ENCODE peak calls at places on chromosome 13, in six cellular contexts. C is A549, L is GM12878, O is K562, S is HepG2, Z is endothelial cell of umbilical vein. U is an unnamed sample.

GRCh38 chr13:67238277-67238859 is 8.2 kb upstream of the PCDH9 start:
- DNase-seq in C (no peak), L (no peak), S (peak), Z (peak), O (peak), U (peak)

GRCh38 chr13:97319088-97319487 is 97.0 kb downstream of the MBNL2 start:
- DNase-seq in Z (no peak), C (no peak), O (no peak), L (no peak), S (no peak), U (no peak)

GRCh38 chr13:88544836-88545235 is 873.7 kb downstream of the SLITRK5 start:
- DNase-seq in O (no peak), C (no peak), L (no peak), S (no peak), Z (no peak), U (no peak)

GRCh38 chr13:42318570-42318969 is 46.6 kb downstream of the AKAP11 start:
- DNase-seq in Z (no peak), L (no peak), C (no peak), S (no peak), O (no peak), U (no peak)

GRCh38 chr13:76023644-76024043 is 387.5 kb downstream of the LMO7 start:
- DNase-seq in L (no peak), O (no peak), S (no peak), Z (no peak), C (no peak), U (no peak)

GRCh38 chr13:23160241-23161175 is 20.3 kb upstream of the SGCG start:
- DNase-seq in O (no peak), S (no peak), C (no peak), L (no peak), Z (no peak), U (peak)

GRCh38 chr13:36124236-36124822 is 6.9 kb downstream of the DCLK1 start:
- DNase-seq in C (no peak), Z (peak), O (no peak), L (no peak), S (no peak), U (no peak)

GRCh38 chr13:51148223-51148951 is 37.3 kb upstream of the C13orf42 start:
- DNase-seq in S (no peak), C (no peak), L (no peak), O (no peak), Z (peak), U (no peak)

GRCh38 chr13:73902296-73902695 is 231.9 kb downstream of the KLF12 start:
- DNase-seq in Z (peak), L (no peak), O (no peak), C (no peak), S (no peak), U (no peak)

GRCh38 chr13:74070065-74070464 is 64.1 kb downstream of the KLF12 start:
- DNase-seq in O (no peak), C (no peak), S (no peak), Z (no peak), L (peak), U (no peak)

GRCh38 chr13:51276684-51277083 is 54.5 kb downstream of the FAM124A start:
- DNase-seq in C (no peak), S (no peak), L (no peak), Z (peak), O (no peak), U (no peak)

GRCh38 chr13:46648166-46648607 is 95.2 kb downstream of the LRCH1 start:
- DNase-seq in Z (no peak), L (no peak), S (peak), C (peak), O (peak), U (peak)

GRCh38 chr13:106471957-106472543 is 63.4 kb downstream of the EFNB2 start:
- DNase-seq in Z (peak), C (peak), S (peak), L (no peak), O (peak), U (no peak)

GRCh38 chr13:101202590-101202989 is 213.7 kb downstream of the NALCN start:
- DNase-seq in S (no peak), C (peak), L (no peak), O (no peak), Z (no peak), U (no peak)

GRCh38 chr13:28181413-28181812 is 43.1 kb downstream of the PAN3 start:
- DNase-seq in S (no peak), C (no peak), Z (peak), L (no peak), O (no peak), U (no peak)

GRCh38 chr13:27354379-27354778 is 70.0 kb upstream of the GTF3A start:
- DNase-seq in L (no peak), S (no peak), C (no peak), O (no peak), Z (no peak), U (no peak)

GRCh38 chr13:48542581-48543341 is 9.9 kb upstream of the RCBTB2 start:
- DNase-seq in O (no peak), C (no peak), S (peak), Z (peak), L (no peak), U (peak)

GRCh38 chr13:91520952-91521351 is 122.5 kb downstream of the GPC5 start:
- DNase-seq in Z (no peak), O (no peak), S (no peak), C (no peak), L (no peak), U (no peak)

GRCh38 chr13:100532090-100532766 is 56.4 kb downstream of the GGACT start:
- DNase-seq in S (no peak), C (no peak), Z (no peak), O (no peak), L (no peak), U (no peak)

GRCh38 chr13:47126432-47126831 is 229.6 kb upstream of the HTR2A start:
- DNase-seq in C (no peak), L (no peak), O (no peak), S (no peak), Z (no peak), U (peak)

GRCh38 chr13:28163587-28163986 is 25.2 kb downstream of the PAN3 start:
- DNase-seq in S (no peak), O (no peak), C (no peak), Z (no peak), L (no peak), U (no peak)

GRCh38 chr13:46633416-46633815 is 80.4 kb downstream of the LRCH1 start:
- DNase-seq in L (no peak), C (peak), S (peak), Z (no peak), O (no peak), U (no peak)

GRCh38 chr13:48185018-48185417 is 48.0 kb upstream of the ITM2B start:
- DNase-seq in L (no peak), S (no peak), O (no peak), C (no peak), Z (no peak), U (peak)

GRCh38 chr13:80337706-80338105 is 3.2 kb downstream of the SPRY2 start:
- DNase-seq in Z (peak), L (no peak), S (no peak), C (no peak), O (no peak), U (no peak)

GRCh38 chr13:96710166-96710866 is 284.0 kb downstream of the OXGR1 start:
- DNase-seq in S (no peak), L (no peak), O (no peak), Z (no peak), C (no peak), U (no peak)

GRCh38 chr13:36819811-36820140 is 754 bp downstream of the RFXAP start:
- DNase-seq in S (no peak), C (peak), O (peak), Z (no peak), L (no peak), U (peak)

DNA sequence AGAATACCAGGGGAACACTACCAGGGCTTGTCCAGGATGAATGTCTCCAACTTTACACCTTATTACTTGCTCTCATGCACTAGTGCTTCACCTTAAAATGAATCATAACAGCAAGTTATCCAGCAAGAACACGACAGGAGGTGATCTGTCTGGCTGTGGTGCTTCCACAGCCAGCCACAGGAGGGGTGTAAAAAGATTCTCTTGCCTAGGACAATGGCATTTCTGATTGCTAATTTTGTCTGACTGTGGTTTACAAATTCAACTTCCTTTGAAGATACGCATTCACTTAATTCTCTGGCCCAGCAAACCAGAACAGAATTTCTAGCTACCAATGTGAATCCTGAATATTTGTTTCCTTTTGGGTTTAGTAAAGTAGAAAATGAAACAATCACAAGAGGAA is 23.1 kb upstream of the COG3 start:
- DNase-seq in O (no peak), C (peak), Z (peak), L (peak), S (peak), U (peak)
- TF ChIP-seq MYC in O (no peak), C (no peak), Z (no peak), L (no peak), S (no peak), U (no peak)

GRCh38 chr13:99191900-99192399 is 8.7 kb upstream of the UBAC2 start:
- DNase-seq in L (no peak), C (no peak), S (no peak), Z (no peak), O (no peak), U (no peak)
- TF ChIP-seq POLR2A in L (no peak), C (no peak), S (no peak), Z (no peak), O (no peak), U (no peak)

GRCh38 chr13:113122571-113123225 is at the start of gene F10:
- DNase-seq in O (peak), L (no peak), C (peak), S (peak), Z (no peak), U (no peak)
- H3K4me3 ChIP-seq in O (no peak), L (no peak), C (no peak), S (peak), Z (no peak), U (no peak)

GRCh38 chr13:94825507-94825906 is 113.2 kb upstream of the SOX21 start:
- DNase-seq in Z (no peak), O (no peak), C (no peak), L (no peak), S (no peak), U (no peak)
- TF ChIP-seq MYC in Z (no peak), O (no peak), C (no peak), L (no peak), S (no peak), U (no peak)

GRCh38 chr13:108220042-108220441 is 1.9 kb downstream of the ABHD13 start:
- DNase-seq in Z (no peak), S (peak), L (no peak), O (no peak), C (no peak), U (peak)

GRCh38 chr13:108214511-108215383 is 589 bp downstream of the LIG4 start:
- DNase-seq in C (no peak), Z (no peak), O (no peak), S (no peak), L (no peak), U (no peak)

GRCh38 chr13:108213946-108214345 is 1.4 kb downstream of the LIG4 start:
- DNase-seq in O (no peak), C (no peak), Z (no peak), S (no peak), L (no peak), U (no peak)

GRCh38 chr13:108215428-108215827 is at the start of gene LIG4:
- DNase-seq in S (peak), Z (peak), O (peak), C (peak), L (peak), U (peak)

DNA sequence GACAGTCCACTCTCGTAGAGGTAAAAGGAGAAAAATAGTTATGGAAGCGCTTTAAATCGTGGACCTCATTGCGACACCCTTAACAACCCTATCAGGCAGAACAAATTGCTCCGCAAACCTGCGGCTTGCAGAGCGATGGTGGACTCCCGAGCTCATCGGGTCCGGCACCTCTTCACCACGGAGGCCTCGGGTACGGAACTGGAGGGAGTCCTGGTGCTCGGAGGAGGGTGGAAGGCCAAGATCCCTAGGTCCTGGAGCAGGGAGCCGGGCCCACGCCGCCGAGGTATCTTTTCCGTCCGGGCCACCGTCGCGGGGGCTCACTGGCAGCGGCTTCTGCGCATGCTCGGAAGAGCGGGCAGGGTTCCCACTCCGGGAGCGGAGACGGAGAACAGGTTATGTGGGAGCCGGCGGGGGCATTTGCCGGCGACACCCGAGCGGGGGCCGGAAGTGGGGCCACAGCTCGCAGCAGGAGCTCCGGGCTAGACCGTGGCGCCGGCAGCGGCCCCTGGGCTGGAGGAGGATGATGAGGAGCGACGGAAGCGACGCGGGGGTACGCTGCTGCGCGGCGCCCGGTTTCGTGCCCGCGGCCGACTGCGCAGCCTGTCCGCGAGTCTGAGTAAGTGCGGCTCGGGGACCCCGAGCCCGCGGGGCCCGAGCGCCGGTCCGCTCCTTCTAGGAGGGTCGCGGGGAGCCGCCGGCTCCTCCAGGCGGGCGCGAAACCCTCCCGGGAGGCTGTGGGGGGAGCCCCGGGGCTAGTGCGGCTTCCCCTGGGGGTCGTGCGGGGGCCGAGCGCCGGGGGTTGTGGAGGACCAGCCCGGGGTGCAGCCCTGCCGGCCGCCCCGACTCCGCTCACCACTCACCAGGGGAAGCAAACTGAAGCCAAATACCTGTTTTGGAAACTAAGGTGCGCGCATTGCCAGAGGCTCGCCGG is at the start of gene ABHD13:
- DNase-seq in S (peak), L (peak), C (peak), O (peak), Z (peak), U (peak)
- TF ChIP-seq POLR2A in S (peak), L (peak), C (peak), O (peak), Z (peak), U (peak)

DNA sequence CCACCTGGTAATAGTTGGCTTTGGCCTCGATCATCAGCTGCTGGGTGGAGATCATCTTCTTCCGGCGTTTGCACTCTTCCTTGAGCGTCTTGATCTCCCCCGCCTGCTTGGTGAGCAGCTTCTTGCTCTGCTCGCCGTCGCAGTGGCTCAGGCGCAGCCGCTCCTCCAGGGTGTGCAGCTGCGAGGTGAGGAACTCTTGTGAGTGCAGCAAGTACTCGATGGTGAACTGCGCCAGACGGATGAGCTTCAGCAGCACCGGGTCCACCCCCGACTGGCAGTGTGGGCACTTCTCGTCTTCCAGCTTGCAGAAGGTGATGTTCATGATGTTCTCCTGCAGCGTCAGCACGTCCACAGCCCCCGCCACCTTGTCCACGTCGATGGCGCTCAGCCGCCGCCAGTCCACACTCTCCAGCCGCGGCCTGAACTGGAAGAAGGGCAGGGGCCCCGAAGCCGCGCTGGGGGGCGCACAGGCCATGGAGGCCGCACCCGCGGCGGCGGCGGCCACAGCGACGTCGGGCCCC is 3.2 kb downstream of the DZIP1 start:
- DNase-seq in S (no peak), O (no peak), C (peak), Z (peak), L (no peak), U (no peak)
- H3K4me3 ChIP-seq in S (no peak), O (no peak), C (no peak), Z (no peak), L (no peak), U (no peak)

DNA sequence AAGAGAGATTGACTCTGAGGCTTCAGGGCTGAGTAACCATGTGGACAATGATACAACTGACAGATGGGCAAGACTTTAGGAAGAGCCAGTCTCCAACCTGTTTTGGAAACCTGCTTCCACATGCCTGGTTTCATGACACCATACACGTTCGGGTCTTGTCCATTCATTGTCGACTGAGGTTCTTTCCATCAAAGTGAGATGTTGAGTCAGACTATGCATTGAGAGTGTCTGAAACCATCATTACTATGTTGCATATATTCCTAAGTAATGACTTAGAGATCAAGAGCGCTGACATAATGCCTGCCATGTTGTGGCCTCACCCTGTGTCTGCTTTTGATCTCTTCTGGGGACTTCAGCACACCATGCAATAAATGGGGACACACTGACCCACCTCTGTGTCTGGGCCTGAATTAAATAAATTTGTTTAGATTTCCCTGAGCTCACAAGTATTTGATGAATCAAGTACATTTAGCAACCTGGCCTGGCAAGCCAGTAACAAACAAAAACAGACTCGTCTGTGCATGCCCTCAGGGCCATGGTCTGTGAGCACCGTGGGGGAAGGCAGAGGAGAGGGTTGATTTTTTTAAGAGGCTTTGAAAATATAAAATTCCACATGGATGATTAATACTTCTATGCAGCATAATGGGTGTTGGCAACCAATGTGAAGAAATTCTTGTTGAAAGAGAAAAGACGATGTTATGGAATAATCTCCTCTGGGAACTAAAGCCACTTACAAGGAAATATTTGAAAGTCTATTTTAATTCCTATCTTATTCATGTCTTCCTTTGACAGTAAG is 49.9 kb upstream of the UBAC2 start:
- DNase-seq in S (no peak), O (no peak), C (peak), Z (no peak), L (no peak), U (no peak)
- TF ChIP-seq MYC in S (no peak), O (no peak), C (no peak), Z (no peak), L (no peak), U (no peak)

GRCh38 chr13:30422056-30422914 is at the start of gene UBE2L5:
- DNase-seq in O (peak), C (peak), L (no peak), Z (peak), S (peak), U (peak)

GRCh38 chr13:30418886-30419459 is 3.3 kb upstream of the UBE2L5 start:
- DNase-seq in L (no peak), O (no peak), C (no peak), Z (no peak), S (no peak), U (no peak)

GRCh38 chr13:30418075-30418715 is 4.1 kb upstream of the UBE2L5 start:
- DNase-seq in C (no peak), S (no peak), L (no peak), O (no peak), Z (no peak), U (no peak)

GRCh38 chr13:30423891-30424290 is 1.6 kb downstream of the UBE2L5 start:
- DNase-seq in S (no peak), O (no peak), Z (no peak), C (no peak), L (no peak), U (no peak)

GRCh38 chr13:30421093-30422055 is 919 bp upstream of the UBE2L5 start:
- DNase-seq in Z (peak), S (no peak), C (peak), O (peak), L (no peak), U (peak)
- TF ChIP-seq POLR2A in Z (no peak), S (no peak), C (peak), O (no peak), L (peak), U (no peak)

DNA sequence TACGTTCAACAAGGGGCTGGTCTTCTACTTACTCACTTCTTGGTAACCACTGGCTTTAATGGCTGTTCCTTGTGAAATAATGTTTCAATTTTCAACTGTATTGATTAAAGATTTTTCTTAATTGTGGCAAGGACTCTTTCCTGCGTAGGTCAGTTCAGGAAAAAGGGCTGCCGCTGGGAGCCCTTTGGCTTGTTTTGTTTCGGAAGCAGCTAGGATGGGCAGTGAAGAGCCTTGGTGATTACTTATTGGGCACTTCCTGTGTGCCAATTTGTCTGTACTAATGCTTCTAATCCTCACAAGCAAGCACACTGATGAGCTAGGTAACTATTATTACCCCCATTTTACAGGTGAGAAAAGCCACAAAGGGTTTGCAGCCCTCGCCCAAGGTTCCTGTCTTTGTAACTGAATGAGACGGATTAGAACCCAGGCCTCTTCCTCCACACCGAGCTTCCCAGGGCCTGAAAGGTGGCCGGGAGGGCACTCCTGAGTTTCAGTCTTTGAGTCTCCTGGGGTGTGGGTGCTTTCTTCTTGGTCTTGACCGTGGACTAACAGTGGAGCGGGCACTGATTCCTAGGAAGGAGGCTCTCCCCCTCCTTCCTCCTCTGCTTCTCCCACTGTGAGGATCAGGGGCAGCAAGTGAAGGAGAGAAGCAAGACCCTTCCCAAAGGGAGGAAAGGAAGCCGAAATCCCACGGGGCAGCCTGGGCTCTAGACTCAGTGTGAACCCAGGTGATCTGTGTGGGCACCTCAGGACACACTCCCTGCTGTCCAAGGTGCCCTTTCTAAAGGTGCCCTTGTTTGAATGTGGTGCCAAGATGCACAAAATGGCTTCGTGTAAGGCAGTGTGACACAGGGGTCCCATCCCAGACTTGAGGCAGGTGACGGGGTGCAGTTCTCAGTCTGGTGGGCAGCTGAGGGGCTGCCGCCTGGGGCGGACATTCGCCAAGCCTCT is 3.7 kb downstream of the COL4A2 start:
- DNase-seq in Z (no peak), L (no peak), S (no peak), O (no peak), C (no peak), U (no peak)
- H3K4me3 ChIP-seq in Z (no peak), L (no peak), S (no peak), O (no peak), C (no peak), U (no peak)